ENCODE peak calls at places on chromosomes 3 and 15, in four cellular contexts. C is HepG2, Q is K562, W is H1. D is an unnamed sample.

GRCh38 chr3:37779289-37780152 is 82.2 kb upstream of the CTDSPL start:
- DNase-seq in C (peak; percentile 66), Q (peak; percentile 90), W (no peak), D (no peak)

GRCh38 chr15:62647195-62647865 is 395.2 kb upstream of the TPM1 start:
- DNase-seq in C (peak; percentile 61), Q (no peak), W (no peak), D (no peak)

GRCh38 chr15:84764989-84765388 is 16.6 kb downstream of the ZNF592 start:
- DNase-seq in C (no peak), Q (no peak), W (no peak), D (no peak)

GRCh38 chr15:68821898-68822380 is 1.2 kb upstream of the ANP32A start:
- DNase-seq in C (peak; percentile 69), Q (no peak), W (no peak), D (no peak)

GRCh38 chr3:122560680-122561079 is 3.4 kb downstream of the PARP9 start:
- DNase-seq in C (peak; percentile 58), Q (peak; percentile 8), W (no peak), D (peak; percentile 63)

GRCh38 chr3:173037840-173038483 is 103.1 kb downstream of the SPATA16 start:
- DNase-seq in C (no peak), Q (no peak), W (no peak), D (no peak)

GRCh38 chr15:31364301-31365031 is 37.8 kb downstream of the KLF13 start:
- DNase-seq in C (no peak), Q (peak; percentile 38), W (no peak), D (no peak)

GRCh38 chr15:100227781-100228180 is 114.0 kb downstream of the ADAMTS17 start:
- DNase-seq in C (no peak), Q (no peak), W (no peak), D (no peak)

GRCh38 chr3:5728085-5728484 is 540.6 kb downstream of the EDEM1 start:
- DNase-seq in C (no peak), Q (no peak), W (no peak), D (no peak)

GRCh38 chr15:37045241-37045640 is 55.1 kb downstream of the MEIS2 start:
- DNase-seq in C (no peak), Q (no peak), W (no peak), D (no peak)

GRCh38 chr3:151431940-151432339 is 28.9 kb downstream of the IGSF10 start:
- DNase-seq in C (no peak), Q (no peak), W (no peak), D (no peak)

GRCh38 chr3:59750391-59750790 is 700.6 kb upstream of the CFAP20DC start:
- DNase-seq in C (no peak), Q (no peak), W (no peak), D (no peak)

GRCh38 chr15:60419752-60420151 is 22.0 kb upstream of the ANXA2 start:
- DNase-seq in C (no peak), Q (no peak), W (no peak), D (no peak)

GRCh38 chr3:75249005-75249404 is 415.1 kb upstream of the FRG2C start:
- DNase-seq in C (no peak), Q (no peak), W (no peak), D (no peak)

GRCh38 chr3:45140392-45140791 is 5.8 kb downstream of the CDCP1 start:
- DNase-seq in C (no peak), Q (no peak), W (no peak), D (no peak)

GRCh38 chr3:133573054-133573628 is 345 bp upstream of the CDV3 start:
- DNase-seq in C (peak; percentile 99), Q (peak; percentile 86), W (peak; percentile 99), D (peak; percentile 99)

GRCh38 chr15:68552344-68552743 is 26.4 kb upstream of the CORO2B start:
- DNase-seq in C (no peak), Q (no peak), W (no peak), D (no peak)

GRCh38 chr15:32765236-32765635 is 47.4 kb downstream of the GREM1 start:
- DNase-seq in C (no peak), Q (no peak), W (no peak), D (peak; percentile 8)

GRCh38 chr15:67892559-67893377 is 52.9 kb upstream of the RNU6-1 start:
- DNase-seq in C (no peak), Q (no peak), W (no peak), D (no peak)

GRCh38 chr3:69830147-69830546 is 90.9 kb downstream of the MITF start:
- DNase-seq in C (no peak), Q (no peak), W (no peak), D (no peak)

GRCh38 chr15:45144775-45145174 is 15.0 kb downstream of the DUOX1 start:
- DNase-seq in C (no peak), Q (no peak), W (no peak), D (no peak)

GRCh38 chr15:75059607-75060006 is 36.2 kb downstream of the PPCDC start:
- DNase-seq in C (no peak), Q (no peak), W (no peak), D (no peak)

GRCh38 chr3:89617706-89618105 is 510.3 kb downstream of the EPHA3 start:
- DNase-seq in C (no peak), Q (no peak), W (no peak), D (no peak)

GRCh38 chr15:63090502-63091286 is 31.0 kb upstream of the LACTB start:
- DNase-seq in C (no peak), Q (no peak), W (no peak), D (no peak)

GRCh38 chr15:28132524-28133275 is 33.6 kb upstream of the OCA2 start:
- DNase-seq in C (no peak), Q (no peak), W (no peak), D (no peak)

GRCh38 chr3:76523337-76523736 is 516.6 kb upstream of the ROBO2 start:
- DNase-seq in C (no peak), Q (no peak), W (no peak), D (no peak)

GRCh38 chr3:14222900-14223594 is 44.4 kb downstream of the LSM3 start:
- DNase-seq in C (no peak), Q (no peak), W (no peak), D (peak; percentile 17)

GRCh38 chr3:12886106-12886679 is 44.8 kb upstream of the RPL32 start:
- DNase-seq in C (no peak), Q (no peak), W (no peak), D (no peak)

GRCh38 chr3:42830437-42831320 is 21.4 kb downstream of the ACKR2 start:
- DNase-seq in C (peak; percentile 78), Q (peak; percentile 82), W (no peak), D (no peak)

GRCh38 chr15:40565333-40566238 is 744 bp upstream of the CCDC32 start:
- DNase-seq in C (peak; percentile 31), Q (no peak), W (no peak), D (no peak)

GRCh38 chr15:101293122-101293521 is 1.9 kb downstream of the SNRPA1 start:
- DNase-seq in C (no peak), Q (no peak), W (no peak), D (no peak)
- TF ChIP-seq CBX5 in C (no peak), Q (no peak), W (no peak), D (no peak)

GRCh38 chr15:52528465-52529288 is at the start of gene MYO5A:
- DNase-seq in C (peak; percentile 15), Q (peak; percentile 82), W (peak; percentile 79), D (no peak)
- TF ChIP-seq CBX5 in C (no peak), Q (no peak), W (no peak), D (no peak)

GRCh38 chr15:77581896-77582569 is 50.7 kb downstream of the LINGO1 start:
- DNase-seq in C (no peak), Q (no peak), W (no peak), D (no peak)

GRCh38 chr15:77584691-77585090 is 48.0 kb downstream of the LINGO1 start:
- DNase-seq in C (no peak), Q (no peak), W (no peak), D (no peak)

GRCh38 chr15:77582763-77583162 is 49.9 kb downstream of the LINGO1 start:
- DNase-seq in C (no peak), Q (no peak), W (no peak), D (no peak)

GRCh38 chr15:77580991-77581682 is 51.6 kb downstream of the LINGO1 start:
- DNase-seq in C (no peak), Q (no peak), W (no peak), D (no peak)

GRCh38 chr15:77584201-77584600 is 48.5 kb downstream of the LINGO1 start:
- DNase-seq in C (peak; percentile 38), Q (peak; percentile 59), W (no peak), D (no peak)
- TF ChIP-seq CBX5 in C (no peak), Q (no peak), W (no peak), D (no peak)

GRCh38 chr3:186624598-186624997 is 11.7 kb downstream of the AHSG start:
- DNase-seq in C (no peak), Q (no peak), W (no peak), D (no peak)

GRCh38 chr3:186622651-186623310 is 9.9 kb downstream of the AHSG start:
- DNase-seq in C (no peak), Q (no peak), W (no peak), D (no peak)

GRCh38 chr3:186627852-186628414 is 12.3 kb upstream of the FETUB start:
- DNase-seq in C (no peak), Q (no peak), W (no peak), D (no peak)

GRCh38 chr3:186626254-186626847 is 13.5 kb downstream of the AHSG start:
- DNase-seq in C (no peak), Q (no peak), W (no peak), D (no peak)

DNA sequence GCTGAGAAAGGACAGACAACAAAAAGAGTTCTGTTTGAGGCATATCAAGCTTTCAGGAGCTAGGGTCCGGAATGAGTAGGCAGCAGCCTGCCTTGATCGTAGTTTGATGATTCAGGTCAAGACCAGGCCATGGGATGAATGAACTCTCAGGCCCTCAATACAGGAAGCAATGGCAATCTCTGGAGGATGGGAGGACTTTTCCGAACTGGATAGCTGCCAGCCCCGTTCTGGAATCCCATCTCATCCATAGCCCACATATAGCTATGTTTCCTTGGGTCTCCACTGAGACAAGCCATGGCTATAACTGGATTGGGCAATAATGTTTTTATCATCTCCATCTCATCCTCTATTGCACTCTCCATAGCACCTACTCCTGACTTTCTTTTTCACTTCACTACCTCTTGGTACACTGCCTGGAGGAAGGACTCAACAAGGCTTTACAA is 12.8 kb downstream of the AHSG start:
- DNase-seq in C (no peak), Q (no peak), W (no peak), D (no peak)
- TF ChIP-seq CBX5 in C (no peak), Q (no peak), W (no peak), D (no peak)

DNA sequence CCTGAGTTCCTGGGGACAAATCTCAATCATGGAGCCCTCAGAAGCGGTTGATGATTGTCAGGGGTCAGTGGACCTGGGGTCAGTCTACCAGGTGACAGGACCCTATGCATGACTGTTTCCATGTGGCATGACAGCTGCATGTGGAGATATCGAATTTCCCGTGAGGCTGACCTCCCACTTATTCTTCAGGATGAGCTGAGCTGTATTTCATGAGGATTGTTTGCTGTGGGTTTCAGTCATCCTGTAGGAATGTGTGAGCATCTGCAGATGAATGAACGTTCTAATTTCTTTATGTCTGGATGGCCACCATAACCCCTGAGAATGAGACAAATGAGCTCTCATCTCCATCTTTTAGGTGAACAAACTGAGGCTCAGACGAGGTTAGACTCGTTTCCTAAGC is 93.0 kb upstream of the HES1 start:
- DNase-seq in C (peak; percentile 16), Q (no peak), W (no peak), D (no peak)
- TF ChIP-seq CBX5 in C (no peak), Q (no peak), W (no peak), D (no peak)

GRCh38 chr3:18153571-18154173 is 271.5 kb downstream of the SATB1 start:
- DNase-seq in C (no peak), Q (no peak), W (no peak), D (no peak)
- TF ChIP-seq CBX5 in C (no peak), Q (no peak), W (no peak), D (no peak)

GRCh38 chr15:88215249-88215648 is 41.3 kb downstream of the NTRK3 start:
- DNase-seq in C (no peak), Q (no peak), W (no peak), D (no peak)
- TF ChIP-seq CBX5 in C (no peak), Q (no peak), W (no peak), D (no peak)

D was measured in GM12878.